ENCODE peak calls at places on chromosomes 12 and 14, in seven cellular contexts. M is Daoy, G is kidney, J is WTC11, W is pons, A is H4, R is BJ. Y is an unnamed sample.

GRCh38 chr12:132393991-132394949 is 64.9 kb upstream of the GALNT9 start:
- DNase-seq in M (no peak), G (peak), J (no peak), W (no peak), A (peak), R (no peak), Y (no peak)

GRCh38 chr12:18747960-18748359 is 10.0 kb downstream of the CAPZA3 start:
- DNase-seq in M (peak), G (no peak), J (no peak), W (no peak), A (peak), R (peak), Y (no peak)

GRCh38 chr12:83893101-83893500 is 1019.5 kb downstream of the SLC6A15 start:
- DNase-seq in M (no peak), G (no peak), J (no peak), W (no peak), A (no peak), R (no peak), Y (no peak)

GRCh38 chr14:81849714-81850113 is 316.1 kb upstream of the SEL1L start:
- DNase-seq in M (no peak), G (no peak), J (no peak), W (no peak), A (no peak), R (no peak), Y (no peak)

GRCh38 chr12:53328043-53328435 is 6.6 kb upstream of the AAAS start:
- DNase-seq in M (no peak), G (peak), J (peak), W (no peak), A (no peak), R (no peak), Y (peak)

GRCh38 chr12:105427883-105428282 is 97.4 kb downstream of the C12orf75 start:
- DNase-seq in M (peak), G (no peak), J (no peak), W (no peak), A (no peak), R (no peak), Y (no peak)

GRCh38 chr12:43847427-43847826 is 11.5 kb downstream of the TMEM117 start:
- DNase-seq in M (peak), G (no peak), J (no peak), W (no peak), A (no peak), R (peak), Y (no peak)

GRCh38 chr12:2998789-2999264 is 39.6 kb downstream of the TEAD4 start:
- DNase-seq in M (peak), G (no peak), J (peak), W (no peak), A (no peak), R (peak), Y (no peak)

GRCh38 chr12:24679135-24679534 is 269.8 kb downstream of the BCAT1 start:
- DNase-seq in M (no peak), G (no peak), J (no peak), W (no peak), A (no peak), R (no peak), Y (no peak)

GRCh38 chr14:50045039-50045711 is 71.2 kb downstream of the VCPKMT start:
- DNase-seq in M (peak), G (peak), J (no peak), W (no peak), A (peak), R (peak), Y (no peak)

GRCh38 chr12:88854260-88854659 is 274.0 kb upstream of the KITLG start:
- DNase-seq in M (peak), G (no peak), J (no peak), W (no peak), A (no peak), R (peak), Y (no peak)

GRCh38 chr12:68577949-68578348 is 32.8 kb upstream of the RAP1B start:
- DNase-seq in M (no peak), G (no peak), J (no peak), W (no peak), A (no peak), R (no peak), Y (no peak)

GRCh38 chr12:2124466-2125023 is 71.8 kb downstream of the CACNA1C start:
- DNase-seq in M (no peak), G (no peak), J (no peak), W (no peak), A (no peak), R (no peak), Y (no peak)

GRCh38 chr12:81284137-81284536 is 206.3 kb downstream of the ACSS3 start:
- DNase-seq in M (peak), G (no peak), J (no peak), W (no peak), A (peak), R (no peak), Y (no peak)

GRCh38 chr12:19683178-19683927 is 244.1 kb downstream of the AEBP2 start:
- DNase-seq in M (peak), G (no peak), J (no peak), W (no peak), A (no peak), R (no peak), Y (no peak)

GRCh38 chr12:131095826-131096680 is 142.3 kb downstream of the ADGRD1 start:
- DNase-seq in M (no peak), G (no peak), J (peak), W (no peak), A (no peak), R (no peak), Y (no peak)

GRCh38 chr12:77031745-77032144 is 33.6 kb downstream of the E2F7 start:
- DNase-seq in M (peak), G (no peak), J (no peak), W (no peak), A (peak), R (no peak), Y (no peak)

GRCh38 chr14:54881761-54882401 is 20.7 kb downstream of the GCH1 start:
- DNase-seq in M (peak), G (no peak), J (no peak), W (peak), A (peak), R (no peak), Y (no peak)

GRCh38 chr12:1970331-1970900 is 33.8 kb downstream of the DCP1B start:
- DNase-seq in M (no peak), G (no peak), J (no peak), W (no peak), A (no peak), R (no peak), Y (no peak)

GRCh38 chr12:70736775-70737174 is 99.5 kb upstream of the PTPRB start:
- DNase-seq in M (no peak), G (no peak), J (no peak), W (no peak), A (no peak), R (no peak), Y (no peak)

GRCh38 chr12:5276327-5276880 is 155.5 kb upstream of the NTF3 start:
- DNase-seq in M (no peak), G (no peak), J (no peak), W (no peak), A (no peak), R (no peak), Y (no peak)

GRCh38 chr14:103495854-103496253 is 26.8 kb downstream of the CKB start:
- DNase-seq in M (no peak), G (no peak), J (no peak), W (no peak), A (no peak), R (no peak), Y (no peak)

GRCh38 chr14:32826404-32827082 is 112.1 kb upstream of the NPAS3 start:
- DNase-seq in M (no peak), G (no peak), J (peak), W (peak), A (peak), R (no peak), Y (no peak)

GRCh38 chr14:95307402-95308041 is 12.2 kb downstream of the CLMN start:
- DNase-seq in M (no peak), G (peak), J (no peak), W (no peak), A (no peak), R (no peak), Y (no peak)

GRCh38 chr14:35818346-35819115 is 7.6 kb upstream of the BRMS1L start:
- DNase-seq in M (peak), G (no peak), J (no peak), W (peak), A (peak), R (no peak), Y (no peak)

GRCh38 chr12:26982866-26983265 is 31.3 kb downstream of the TM7SF3 start:
- DNase-seq in M (no peak), G (no peak), J (no peak), W (no peak), A (no peak), R (no peak), Y (no peak)

GRCh38 chr12:95146767-95147166 is 70.5 kb downstream of the FGD6 start:
- DNase-seq in M (no peak), G (no peak), J (no peak), W (no peak), A (no peak), R (no peak), Y (no peak)

GRCh38 chr14:103284574-103285467 is 49.2 kb upstream of the EIF5 start:
- DNase-seq in M (peak), G (no peak), J (no peak), W (no peak), A (no peak), R (no peak), Y (no peak)

GRCh38 chr12:128240745-128241144 is 26.2 kb upstream of the TMEM132C start:
- DNase-seq in M (no peak), G (no peak), J (no peak), W (no peak), A (no peak), R (no peak), Y (no peak)

GRCh38 chr12:53538209-53538689 is 31.0 kb upstream of the NPFF start:
- DNase-seq in M (no peak), G (no peak), J (no peak), W (peak), A (peak), R (peak), Y (no peak)

GRCh38 chr14:71437870-71438269 is 494.4 kb upstream of the RGS6 start:
- DNase-seq in M (no peak), G (no peak), J (no peak), W (no peak), A (no peak), R (no peak), Y (no peak)

GRCh38 chr14:96100171-96101064 is 61.3 kb downstream of the C14orf132 start:
- DNase-seq in M (peak), G (peak), J (peak), W (peak), A (peak), R (no peak), Y (peak)

Y was measured in iPS DF 6.9.